ENCODE peak calls at places on chromosomes 6 and 20, in seven cellular contexts. Q is neural crest cell, C is H4, D is ACHN, P is uterus, S is iPS DF 6.9, W is fibroblast of the conjunctiva. I is an unnamed sample.

GRCh38 chr6:71642793-71643192 is 243.6 kb upstream of the RIMS1 start:
- DNase-seq in Q (no peak), C (no peak), D (no peak), P (no peak), S (no peak), W (no peak), I (no peak)

GRCh38 chr6:188821-189655 is 103.2 kb upstream of the DUSP22 start:
- DNase-seq in Q (peak), C (peak), D (peak), P (peak), S (peak), W (peak), I (peak)

GRCh38 chr20:45323731-45324130 is 15.6 kb upstream of the MATN4 start:
- DNase-seq in Q (no peak), C (no peak), D (no peak), P (no peak), S (no peak), W (no peak), I (no peak)

GRCh38 chr20:32040142-32040953 is 11.7 kb upstream of the HCK start:
- DNase-seq in Q (no peak), C (no peak), D (no peak), P (no peak), S (no peak), W (no peak), I (no peak)

GRCh38 chr6:39892490-39893129 is 41.7 kb downstream of the MOCS1 start:
- DNase-seq in Q (peak), C (peak), D (peak), P (peak), S (peak), W (peak), I (peak)

GRCh38 chr6:106732541-106732940 is 103.2 kb downstream of the QRSL1 start:
- DNase-seq in Q (no peak), C (no peak), D (no peak), P (no peak), S (no peak), W (no peak), I (no peak)

GRCh38 chr20:834151-834747 is 734 bp downstream of the FAM110A start:
- DNase-seq in Q (no peak), C (no peak), D (no peak), P (no peak), S (no peak), W (no peak), I (no peak)

GRCh38 chr20:31515775-31516107 is 1.5 kb downstream of the HM13 start:
- DNase-seq in Q (no peak), C (no peak), D (no peak), P (no peak), S (no peak), W (no peak), I (no peak)

GRCh38 chr6:73631849-73632248 is 21.9 kb downstream of the SLC17A5 start:
- DNase-seq in Q (no peak), C (no peak), D (no peak), P (no peak), S (no peak), W (no peak), I (no peak)

GRCh38 chr6:137427670-137428290 is 66.4 kb downstream of the OLIG3 start:
- DNase-seq in Q (no peak), C (no peak), D (no peak), P (no peak), S (no peak), W (no peak), I (no peak)

GRCh38 chr20:1879369-1879768 is 15.8 kb upstream of the SIRPA start:
- DNase-seq in Q (no peak), C (no peak), D (no peak), P (no peak), S (no peak), W (no peak), I (no peak)

GRCh38 chr6:24357336-24358218 is at the start of gene DCDC2:
- DNase-seq in Q (no peak), C (no peak), D (peak), P (no peak), S (no peak), W (no peak), I (peak)

GRCh38 chr6:20575691-20576451 is 41.6 kb downstream of the CDKAL1 start:
- DNase-seq in Q (no peak), C (no peak), D (no peak), P (no peak), S (no peak), W (no peak), I (no peak)

GRCh38 chr6:17305219-17306001 is 24.2 kb downstream of the RBM24 start:
- DNase-seq in Q (no peak), C (no peak), D (no peak), P (no peak), S (no peak), W (no peak), I (no peak)

GRCh38 chr20:49850463-49851233 is 38.0 kb downstream of the SLC9A8 start:
- DNase-seq in Q (no peak), C (no peak), D (no peak), P (no peak), S (no peak), W (no peak), I (peak)

GRCh38 chr6:129567374-129567773 is 142.6 kb downstream of the ARHGAP18 start:
- DNase-seq in Q (no peak), C (no peak), D (peak), P (no peak), S (peak), W (no peak), I (peak)

GRCh38 chr6:11236351-11236750 is 3.9 kb upstream of the NEDD9 start:
- DNase-seq in Q (no peak), C (no peak), D (no peak), P (no peak), S (no peak), W (no peak), I (no peak)

GRCh38 chr6:43714311-43715055 is 26.9 kb upstream of the MRPS18A start:
- DNase-seq in Q (no peak), C (peak), D (no peak), P (peak), S (no peak), W (peak), I (no peak)

GRCh38 chr6:3372184-3372846 is 84.5 kb downstream of the SLC22A23 start:
- DNase-seq in Q (no peak), C (no peak), D (peak), P (no peak), S (no peak), W (no peak), I (no peak)

GRCh38 chr6:2404211-2404929 is 159.0 kb upstream of the GMDS start:
- DNase-seq in Q (no peak), C (no peak), D (no peak), P (no peak), S (no peak), W (no peak), I (no peak)

GRCh38 chr20:23009636-23010035 is 25.5 kb upstream of the SSTR4 start:
- DNase-seq in Q (no peak), C (peak), D (no peak), P (no peak), S (no peak), W (no peak), I (no peak)

GRCh38 chr20:16147916-16148315 is 425.3 kb downstream of the KIF16B start:
- DNase-seq in Q (no peak), C (no peak), D (no peak), P (no peak), S (no peak), W (no peak), I (no peak)

GRCh38 chr6:66555082-66555481 is 848.1 kb upstream of the EYS start:
- DNase-seq in Q (no peak), C (no peak), D (no peak), P (no peak), S (no peak), W (no peak), I (no peak)

GRCh38 chr6:51775942-51776860 is 311.2 kb downstream of the PKHD1 start:
- DNase-seq in Q (no peak), C (no peak), D (no peak), P (no peak), S (no peak), W (no peak), I (no peak)

GRCh38 chr6:119470893-119471542 is 121.5 kb upstream of the MAN1A1 start:
- DNase-seq in Q (no peak), C (no peak), D (no peak), P (no peak), S (no peak), W (no peak), I (no peak)

GRCh38 chr6:96162711-96163120 is 146.9 kb downstream of the FUT9 start:
- DNase-seq in Q (no peak), C (no peak), D (no peak), P (no peak), S (peak), W (no peak), I (no peak)

GRCh38 chr20:25622450-25623224 is 1.2 kb downstream of the NANP start:
- DNase-seq in Q (no peak), C (no peak), D (no peak), P (no peak), S (no peak), W (no peak), I (no peak)

GRCh38 chr6:136920858-136921520 is 1.1 kb upstream of the SLC35D3 start:
- DNase-seq in Q (no peak), C (no peak), D (no peak), P (no peak), S (no peak), W (no peak), I (no peak)

GRCh38 chr6:136811261-136811660 is 11.1 kb upstream of the PEX7 start:
- DNase-seq in Q (no peak), C (no peak), D (no peak), P (no peak), S (no peak), W (no peak), I (no peak)

GRCh38 chr6:20866038-20866437 is 331.8 kb downstream of the CDKAL1 start:
- DNase-seq in Q (no peak), C (no peak), D (no peak), P (no peak), S (no peak), W (no peak), I (no peak)

GRCh38 chr6:129946439-129947140 is 71.8 kb upstream of the L3MBTL3 start:
- DNase-seq in Q (no peak), C (no peak), D (no peak), P (no peak), S (no peak), W (no peak), I (no peak)

GRCh38 chr6:67129780-67130179 is 1422.8 kb upstream of the EYS start:
- DNase-seq in Q (no peak), C (no peak), D (no peak), P (no peak), S (no peak), W (no peak), I (no peak)

GRCh38 chr20:9514072-9514460 is 324 bp upstream of the LAMP5 start:
- DNase-seq in Q (no peak), C (no peak), D (no peak), P (no peak), S (no peak), W (no peak), I (no peak)

GRCh38 chr6:46129634-46130505 is at the start of gene ENPP4:
- DNase-seq in Q (peak), C (peak), D (peak), P (peak), S (peak), W (peak), I (peak)

I was measured in testis.